ENCODE peak calls at places on chromosomes 16 and 17, in four cellular contexts. I is HepG2, K is HS-5, M is T-helper 2 cell. H is an unnamed sample.

GRCh38 chr17:70314506-70314905 is 145.2 kb downstream of the KCNJ2 start:
- DNase-seq in I (no peak), K (no peak), M (no peak), H (no peak)

GRCh38 chr16:12920739-12921138 is 19.3 kb downstream of the SHISA9 start:
- DNase-seq in I (no peak), K (no peak), M (no peak), H (no peak)

GRCh38 chr16:1009358-1010150 is 28.0 kb downstream of the SOX8 start:
- DNase-seq in I (no peak), K (no peak), M (no peak), H (no peak)

GRCh38 chr17:80068301-80069160 is 32.1 kb downstream of the CCDC40 start:
- DNase-seq in I (peak), K (no peak), M (no peak), H (no peak)

GRCh38 chr17:50684612-50685333 is 22.9 kb downstream of the ANKRD40 start:
- DNase-seq in I (peak), K (no peak), M (no peak), H (no peak)

GRCh38 chr17:49365667-49366066 is 3.6 kb upstream of the ZNF652 start:
- DNase-seq in I (peak), K (no peak), M (no peak), H (no peak)

GRCh38 chr16:1613728-1614225 is 1.6 kb downstream of the CRAMP1 start:
- DNase-seq in I (no peak), K (no peak), M (no peak), H (no peak)

GRCh38 chr16:52496051-52496876 is 50.7 kb downstream of the TOX3 start:
- DNase-seq in I (peak), K (no peak), M (no peak), H (no peak)

GRCh38 chr16:30658731-30659506 is 688 bp downstream of the FBRS start:
- DNase-seq in I (peak), K (peak), M (no peak), H (peak)

GRCh38 chr17:27326585-27326984 is 32.7 kb downstream of the WSB1 start:
- DNase-seq in I (no peak), K (no peak), M (no peak), H (no peak)

GRCh38 chr16:19555938-19556778 is 655 bp downstream of the VPS35L start:
- DNase-seq in I (no peak), K (no peak), M (no peak), H (no peak)

GRCh38 chr16:64182985-64183384 is 938.9 kb downstream of the CDH11 start:
- DNase-seq in I (no peak), K (no peak), M (no peak), H (no peak)

GRCh38 chr16:29147710-29148425 is 163.0 kb downstream of the LAT start:
- DNase-seq in I (no peak), K (no peak), M (no peak), H (no peak)

H was measured in T-helper 9 cell.